ENCODE peak calls at places on chromosomes 3 and 15, in six cellular contexts. One of them, this sample, is unnamed.

GRCh38 chr15:63122002-63122893 is 587 bp downstream of the LACTB start:
- DNase-seq in foreskin fibroblast: peak
- DNase-seq in uterus: peak
- DNase-seq in sigmoid colon: peak
- DNase-seq in mammary epithelial cell: peak
- DNase-seq in A549: peak
- DNase-seq in this sample: no peak

GRCh38 chr3:42119558-42120355 is 28.6 kb downstream of the TRAK1 start:
- DNase-seq in A549: no peak
- DNase-seq in sigmoid colon: no peak
- DNase-seq in uterus: peak
- DNase-seq in foreskin fibroblast: no peak
- DNase-seq in mammary epithelial cell: no peak
- DNase-seq in this sample: no peak

GRCh38 chr3:169146866-169147245 is 516.7 kb downstream of the MECOM start:
- DNase-seq in uterus: no peak
- DNase-seq in foreskin fibroblast: peak
- DNase-seq in mammary epithelial cell: no peak
- DNase-seq in A549: no peak
- DNase-seq in sigmoid colon: no peak
- DNase-seq in this sample: no peak

GRCh38 chr3:108159865-108160264 is 62.4 kb downstream of the IFT57 start:
- DNase-seq in A549: no peak
- DNase-seq in sigmoid colon: no peak
- DNase-seq in mammary epithelial cell: peak
- DNase-seq in foreskin fibroblast: peak
- DNase-seq in uterus: no peak
- DNase-seq in this sample: peak

GRCh38 chr3:49723301-49723630 is 485 bp downstream of the GMPPB start:
- DNase-seq in uterus: peak
- DNase-seq in sigmoid colon: peak
- DNase-seq in A549: peak
- DNase-seq in mammary epithelial cell: peak
- DNase-seq in foreskin fibroblast: peak
- DNase-seq in this sample: no peak

GRCh38 chr3:41363830-41364523 is 164.7 kb downstream of the CTNNB1 start:
- DNase-seq in A549: no peak
- DNase-seq in uterus: no peak
- DNase-seq in mammary epithelial cell: no peak
- DNase-seq in foreskin fibroblast: no peak
- DNase-seq in sigmoid colon: no peak
- DNase-seq in this sample: no peak

GRCh38 chr15:77907824-77908751 is 169.4 kb downstream of the TBC1D2B start:
- DNase-seq in A549: no peak
- DNase-seq in sigmoid colon: peak
- DNase-seq in uterus: no peak
- DNase-seq in mammary epithelial cell: no peak
- DNase-seq in foreskin fibroblast: peak
- DNase-seq in this sample: no peak

GRCh38 chr3:98695816-98696215 is 67.3 kb upstream of the ST3GAL6 start:
- DNase-seq in uterus: no peak
- DNase-seq in sigmoid colon: no peak
- DNase-seq in foreskin fibroblast: peak
- DNase-seq in A549: no peak
- DNase-seq in mammary epithelial cell: no peak
- DNase-seq in this sample: no peak

GRCh38 chr3:12460132-12460531 is 24.1 kb upstream of the TSEN2 start:
- DNase-seq in mammary epithelial cell: no peak
- DNase-seq in A549: no peak
- DNase-seq in sigmoid colon: no peak
- DNase-seq in foreskin fibroblast: no peak
- DNase-seq in uterus: no peak
- DNase-seq in this sample: no peak

GRCh38 chr3:187743195-187744141 is 1.8 kb downstream of the BCL6 start:
- DNase-seq in mammary epithelial cell: peak
- DNase-seq in foreskin fibroblast: peak
- DNase-seq in A549: peak
- DNase-seq in uterus: peak
- DNase-seq in sigmoid colon: peak
- DNase-seq in this sample: no peak

GRCh38 chr3:9769426-9770275 is at the start of gene CAMK1:
- DNase-seq in mammary epithelial cell: peak
- DNase-seq in foreskin fibroblast: peak
- DNase-seq in sigmoid colon: peak
- DNase-seq in A549: peak
- DNase-seq in uterus: peak
- DNase-seq in this sample: no peak

GRCh38 chr3:99505200-99505599 is 133.2 kb upstream of the COL8A1 start:
- DNase-seq in A549: no peak
- DNase-seq in mammary epithelial cell: no peak
- DNase-seq in foreskin fibroblast: no peak
- DNase-seq in sigmoid colon: no peak
- DNase-seq in uterus: no peak
- DNase-seq in this sample: no peak

GRCh38 chr15:33985287-33985686 is 17.0 kb downstream of the CHRM5 start:
- DNase-seq in foreskin fibroblast: peak
- DNase-seq in mammary epithelial cell: peak
- DNase-seq in A549: peak
- DNase-seq in uterus: no peak
- DNase-seq in sigmoid colon: no peak
- DNase-seq in this sample: peak

GRCh38 chr15:39864116-39864515 is 56.0 kb downstream of the GPR176 start:
- DNase-seq in uterus: no peak
- DNase-seq in mammary epithelial cell: no peak
- DNase-seq in foreskin fibroblast: no peak
- DNase-seq in sigmoid colon: no peak
- DNase-seq in A549: no peak
- DNase-seq in this sample: no peak

GRCh38 chr15:31327674-31328424 is 1.2 kb downstream of the KLF13 start:
- DNase-seq in foreskin fibroblast: peak
- DNase-seq in sigmoid colon: peak
- DNase-seq in A549: peak
- DNase-seq in mammary epithelial cell: peak
- DNase-seq in uterus: peak
- DNase-seq in this sample: no peak

GRCh38 chr3:64666171-64666581 is 21.6 kb downstream of the ADAMTS9 start:
- DNase-seq in sigmoid colon: no peak
- DNase-seq in uterus: no peak
- DNase-seq in foreskin fibroblast: peak
- DNase-seq in A549: peak
- DNase-seq in mammary epithelial cell: peak
- DNase-seq in this sample: peak

GRCh38 chr15:75230524-75231371 is 27.4 kb upstream of the GOLGA6C start:
- DNase-seq in A549: no peak
- DNase-seq in foreskin fibroblast: no peak
- DNase-seq in mammary epithelial cell: no peak
- DNase-seq in uterus: no peak
- DNase-seq in sigmoid colon: peak
- DNase-seq in this sample: no peak

GRCh38 chr3:150184426-150185071 is 213.9 kb upstream of the PFN2 start:
- DNase-seq in sigmoid colon: no peak
- DNase-seq in mammary epithelial cell: peak
- DNase-seq in uterus: no peak
- DNase-seq in foreskin fibroblast: peak
- DNase-seq in A549: peak
- DNase-seq in this sample: no peak
- H3K4me3 ChIP-seq in sigmoid colon: peak
- H3K4me3 ChIP-seq in mammary epithelial cell: no peak
- H3K4me3 ChIP-seq in uterus: no peak
- H3K4me3 ChIP-seq in foreskin fibroblast: peak
- H3K4me3 ChIP-seq in A549: peak
- H3K4me3 ChIP-seq in this sample: peak

GRCh38 chr3:15606434-15606891 is 4.9 kb downstream of the BTD start:
- DNase-seq in foreskin fibroblast: peak
- DNase-seq in uterus: no peak
- DNase-seq in mammary epithelial cell: no peak
- DNase-seq in sigmoid colon: no peak
- DNase-seq in A549: peak
- DNase-seq in this sample: peak

GRCh38 chr3:15602146-15602536 is 596 bp downstream of the BTD start:
- DNase-seq in sigmoid colon: no peak
- DNase-seq in A549: no peak
- DNase-seq in uterus: no peak
- DNase-seq in mammary epithelial cell: no peak
- DNase-seq in foreskin fibroblast: no peak
- DNase-seq in this sample: no peak

GRCh38 chr3:15595955-15596354 is 5.4 kb downstream of the HACL1 start:
- DNase-seq in sigmoid colon: no peak
- DNase-seq in A549: no peak
- DNase-seq in foreskin fibroblast: no peak
- DNase-seq in uterus: no peak
- DNase-seq in mammary epithelial cell: no peak
- DNase-seq in this sample: no peak

GRCh38 chr3:15601046-15601398 is 347 bp downstream of the HACL1 start:
- DNase-seq in A549: no peak
- DNase-seq in foreskin fibroblast: no peak
- DNase-seq in mammary epithelial cell: no peak
- DNase-seq in sigmoid colon: no peak
- DNase-seq in uterus: no peak
- DNase-seq in this sample: no peak

DNA sequence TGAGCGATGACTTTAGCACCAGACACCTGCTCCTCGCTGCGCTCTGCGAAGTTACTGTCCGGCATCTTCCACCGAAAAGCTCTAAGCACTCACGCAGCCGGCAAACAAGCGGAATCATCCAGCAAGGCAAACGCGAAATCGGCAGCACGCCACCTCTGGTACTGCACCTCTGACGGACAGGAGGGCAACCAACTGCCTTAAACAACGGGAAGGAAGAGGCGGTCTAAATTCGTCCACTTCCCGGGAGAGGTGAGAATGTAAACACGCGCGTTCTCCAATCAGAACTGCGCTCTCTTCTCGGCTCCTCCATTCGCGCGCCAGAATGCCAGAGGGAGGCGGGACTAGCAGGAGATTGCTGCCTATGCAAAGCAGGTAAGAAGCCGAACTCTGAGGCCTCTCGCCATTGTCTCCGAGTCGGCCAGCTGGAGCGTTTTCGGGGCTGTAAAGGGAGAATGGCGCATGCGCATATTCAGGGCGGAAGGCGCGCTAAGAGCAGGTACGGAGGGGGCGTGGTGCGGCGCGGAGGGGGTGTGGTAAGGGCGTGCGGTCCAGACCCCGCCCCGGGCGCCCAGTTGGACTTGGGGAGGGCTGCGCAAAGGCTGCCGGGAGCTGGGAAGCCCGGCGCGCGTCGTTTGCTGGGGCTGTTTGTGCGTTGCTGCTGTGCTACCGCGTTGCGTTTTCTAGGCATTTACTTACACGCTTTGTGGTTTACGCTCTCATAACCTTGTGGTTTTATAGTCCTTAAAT is at the start of the genes BTD and HACL1:
- DNase-seq in sigmoid colon: peak
- DNase-seq in foreskin fibroblast: peak
- DNase-seq in uterus: peak
- DNase-seq in A549: peak
- DNase-seq in mammary epithelial cell: peak
- DNase-seq in this sample: peak
- TF ChIP-seq CTCF in sigmoid colon: no peak
- TF ChIP-seq CTCF in foreskin fibroblast: no peak
- TF ChIP-seq CTCF in uterus: peak
- TF ChIP-seq CTCF in A549: no peak
- TF ChIP-seq CTCF in mammary epithelial cell: no peak
- TF ChIP-seq CTCF in this sample: peak

GRCh38 chr3:103907567-103907966 is 1459.1 kb upstream of the ALCAM start:
- DNase-seq in uterus: no peak
- DNase-seq in mammary epithelial cell: no peak
- DNase-seq in sigmoid colon: no peak
- DNase-seq in A549: no peak
- DNase-seq in foreskin fibroblast: no peak
- DNase-seq in this sample: no peak

GRCh38 chr3:103904991-103905390 is 1461.7 kb upstream of the ALCAM start:
- DNase-seq in mammary epithelial cell: no peak
- DNase-seq in uterus: no peak
- DNase-seq in foreskin fibroblast: no peak
- DNase-seq in A549: no peak
- DNase-seq in sigmoid colon: no peak
- DNase-seq in this sample: no peak

GRCh38 chr3:103906808-103907207 is 1459.9 kb upstream of the ALCAM start:
- DNase-seq in uterus: no peak
- DNase-seq in mammary epithelial cell: no peak
- DNase-seq in sigmoid colon: no peak
- DNase-seq in foreskin fibroblast: no peak
- DNase-seq in A549: no peak
- DNase-seq in this sample: no peak

GRCh38 chr3:103909395-103909794 is 1457.3 kb upstream of the ALCAM start:
- DNase-seq in foreskin fibroblast: no peak
- DNase-seq in sigmoid colon: no peak
- DNase-seq in mammary epithelial cell: no peak
- DNase-seq in A549: no peak
- DNase-seq in uterus: no peak
- DNase-seq in this sample: no peak

GRCh38 chr3:103906304-103906703 is 1460.4 kb upstream of the ALCAM start:
- DNase-seq in foreskin fibroblast: no peak
- DNase-seq in uterus: no peak
- DNase-seq in A549: no peak
- DNase-seq in mammary epithelial cell: no peak
- DNase-seq in sigmoid colon: no peak
- DNase-seq in this sample: no peak
- H3K4me3 ChIP-seq in foreskin fibroblast: no peak
- H3K4me3 ChIP-seq in uterus: no peak
- H3K4me3 ChIP-seq in A549: no peak
- H3K4me3 ChIP-seq in mammary epithelial cell: no peak
- H3K4me3 ChIP-seq in sigmoid colon: no peak
- H3K4me3 ChIP-seq in this sample: no peak

GRCh38 chr3:66198437-66199088 is 22.2 kb upstream of the SLC25A26 start:
- DNase-seq in foreskin fibroblast: no peak
- DNase-seq in uterus: no peak
- DNase-seq in mammary epithelial cell: no peak
- DNase-seq in sigmoid colon: no peak
- DNase-seq in A549: no peak
- DNase-seq in this sample: no peak

GRCh38 chr3:66199089-66199473 is 21.7 kb upstream of the SLC25A26 start:
- DNase-seq in uterus: no peak
- DNase-seq in sigmoid colon: no peak
- DNase-seq in foreskin fibroblast: no peak
- DNase-seq in mammary epithelial cell: no peak
- DNase-seq in A549: no peak
- DNase-seq in this sample: no peak

GRCh38 chr3:66195347-66195783 is 25.4 kb upstream of the SLC25A26 start:
- DNase-seq in sigmoid colon: peak
- DNase-seq in foreskin fibroblast: peak
- DNase-seq in A549: no peak
- DNase-seq in uterus: no peak
- DNase-seq in mammary epithelial cell: peak
- DNase-seq in this sample: peak

GRCh38 chr3:66200147-66200546 is 20.7 kb upstream of the SLC25A26 start:
- DNase-seq in A549: no peak
- DNase-seq in uterus: no peak
- DNase-seq in foreskin fibroblast: no peak
- DNase-seq in mammary epithelial cell: peak
- DNase-seq in sigmoid colon: no peak
- DNase-seq in this sample: no peak

DNA sequence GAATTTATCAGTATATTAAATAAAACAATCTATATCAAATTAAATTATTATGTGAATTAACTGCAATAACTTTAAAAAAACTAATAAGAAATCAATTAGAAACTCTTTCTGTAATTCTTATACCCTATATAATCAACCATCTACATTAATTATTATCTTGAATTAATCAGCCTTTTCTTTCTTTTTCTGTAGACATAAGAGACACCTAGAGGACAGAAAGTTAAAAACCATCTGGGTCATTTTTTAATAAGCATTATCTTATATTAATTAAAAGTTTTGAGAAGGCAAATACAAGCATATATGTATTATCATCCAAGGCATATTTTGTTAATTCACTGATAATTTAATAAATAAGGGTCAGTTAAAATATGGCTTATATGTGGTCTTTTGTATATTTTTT is 24.2 kb upstream of the SLC25A26 start:
- DNase-seq in foreskin fibroblast: peak
- DNase-seq in A549: no peak
- DNase-seq in uterus: no peak
- DNase-seq in sigmoid colon: no peak
- DNase-seq in mammary epithelial cell: no peak
- DNase-seq in this sample: no peak
- TF ChIP-seq CTCF in foreskin fibroblast: no peak
- TF ChIP-seq CTCF in A549: peak
- TF ChIP-seq CTCF in uterus: no peak
- TF ChIP-seq CTCF in sigmoid colon: no peak
- TF ChIP-seq CTCF in mammary epithelial cell: peak
- TF ChIP-seq CTCF in this sample: no peak